ENCODE peak calls at places on chromosomes 4 and X, in four cellular contexts. One of them, this sample, is unnamed.

GRCh38 chr4:156169011-156169410 is 215.3 kb upstream of the CTSO start:
- DNase-seq in stomach: no peak
- DNase-seq in uterus: peak
- DNase-seq in NB4: peak
- DNase-seq in this sample: no peak

GRCh38 chr4:72984351-72984750 is 85.2 kb downstream of the COX18 start:
- DNase-seq in stomach: no peak
- DNase-seq in uterus: no peak
- DNase-seq in NB4: no peak
- DNase-seq in this sample: no peak

GRCh38 chr4:170988446-170988845 is 824.8 kb upstream of the GALNTL6 start:
- DNase-seq in stomach: no peak
- DNase-seq in uterus: no peak
- DNase-seq in NB4: no peak
- DNase-seq in this sample: no peak

GRCh38 chr4:7208509-7209451 is 16.4 kb downstream of the SORCS2 start:
- DNase-seq in stomach: no peak
- DNase-seq in uterus: no peak
- DNase-seq in NB4: no peak
- DNase-seq in this sample: no peak

GRCh38 chrX:119105826-119106225 is 21.8 kb downstream of the KIAA1210 start:
- DNase-seq in stomach: no peak
- DNase-seq in uterus: no peak
- DNase-seq in NB4: no peak
- DNase-seq in this sample: no peak

GRCh38 chr4:74109894-74110605 is 11.1 kb upstream of the CXCL2 start:
- DNase-seq in stomach: no peak
- DNase-seq in uterus: no peak
- DNase-seq in NB4: no peak
- DNase-seq in this sample: no peak

GRCh38 chr4:8697826-8698225 is 105.3 kb downstream of the CPZ start:
- DNase-seq in stomach: peak
- DNase-seq in uterus: no peak
- DNase-seq in NB4: no peak
- DNase-seq in this sample: peak

GRCh38 chrX:24732705-24733104 is 39.0 kb downstream of the POLA1 start:
- DNase-seq in stomach: no peak
- DNase-seq in uterus: no peak
- DNase-seq in NB4: no peak
- DNase-seq in this sample: no peak

GRCh38 chr4:151315212-151315886 is 10.1 kb downstream of the SH3D19 start:
- DNase-seq in stomach: no peak
- DNase-seq in uterus: no peak
- DNase-seq in NB4: no peak
- DNase-seq in this sample: no peak

GRCh38 chrX:68894513-68895338 is 65.9 kb downstream of the EFNB1 start:
- DNase-seq in stomach: peak
- DNase-seq in uterus: peak
- DNase-seq in NB4: peak
- DNase-seq in this sample: no peak

GRCh38 chr4:158496030-158496741 is 25.5 kb upstream of the RXFP1 start:
- DNase-seq in stomach: peak
- DNase-seq in uterus: peak
- DNase-seq in NB4: peak
- DNase-seq in this sample: no peak

GRCh38 chr4:6840062-6840976 is 57.8 kb downstream of the KIAA0232 start:
- DNase-seq in stomach: no peak
- DNase-seq in uterus: no peak
- DNase-seq in NB4: peak
- DNase-seq in this sample: no peak

GRCh38 chrX:101191217-101191750 is 28.3 kb upstream of the DRP2 start:
- DNase-seq in stomach: peak
- DNase-seq in uterus: peak
- DNase-seq in NB4: no peak
- DNase-seq in this sample: no peak

GRCh38 chr4:36111180-36111579 is 133.1 kb downstream of the ARAP2 start:
- DNase-seq in stomach: no peak
- DNase-seq in uterus: no peak
- DNase-seq in NB4: peak
- DNase-seq in this sample: no peak

GRCh38 chrX:149610511-149610910 is 15.4 kb upstream of the HSFX2 start:
- DNase-seq in stomach: no peak
- DNase-seq in uterus: no peak
- DNase-seq in NB4: no peak
- DNase-seq in this sample: no peak

GRCh38 chr4:74659576-74660411 is 134.5 kb downstream of the BTC start:
- DNase-seq in stomach: no peak
- DNase-seq in uterus: peak
- DNase-seq in NB4: peak
- DNase-seq in this sample: no peak

GRCh38 chr4:143399113-143399949 is 62.7 kb downstream of the GAB1 start:
- DNase-seq in stomach: no peak
- DNase-seq in uterus: no peak
- DNase-seq in NB4: peak
- DNase-seq in this sample: no peak

GRCh38 chr4:169060396-169061081 is 50.5 kb upstream of the CBR4 start:
- DNase-seq in stomach: no peak
- DNase-seq in uterus: no peak
- DNase-seq in NB4: no peak
- DNase-seq in this sample: no peak

GRCh38 chr4:156888762-156889161 is 82.8 kb downstream of the PDGFC start:
- DNase-seq in stomach: no peak
- DNase-seq in uterus: no peak
- DNase-seq in NB4: no peak
- DNase-seq in this sample: no peak

GRCh38 chr4:111323496-111323895 is 700.6 kb upstream of the PITX2 start:
- DNase-seq in stomach: no peak
- DNase-seq in uterus: no peak
- DNase-seq in NB4: no peak
- DNase-seq in this sample: no peak

GRCh38 chrX:148156986-148157385 is 175.8 kb downstream of the FMR1NB start:
- DNase-seq in stomach: no peak
- DNase-seq in uterus: no peak
- DNase-seq in NB4: no peak
- DNase-seq in this sample: no peak

GRCh38 chr4:122764808-122765189 is 32.3 kb downstream of the BBS12 start:
- DNase-seq in stomach: no peak
- DNase-seq in uterus: no peak
- DNase-seq in NB4: peak
- DNase-seq in this sample: no peak

GRCh38 chrX:30971761-30972603 is 82.9 kb upstream of the TAB3 start:
- DNase-seq in stomach: peak
- DNase-seq in uterus: no peak
- DNase-seq in NB4: peak
- DNase-seq in this sample: no peak

GRCh38 chr4:7171191-7171900 is 21.0 kb upstream of the SORCS2 start:
- DNase-seq in stomach: no peak
- DNase-seq in uterus: no peak
- DNase-seq in NB4: no peak
- DNase-seq in this sample: no peak

GRCh38 chr4:119906277-119906676 is 160.4 kb downstream of the MAD2L1 start:
- DNase-seq in stomach: no peak
- DNase-seq in uterus: no peak
- DNase-seq in NB4: no peak
- DNase-seq in this sample: no peak

GRCh38 chr4:27205994-27206393 is 345.4 kb downstream of the STIM2 start:
- DNase-seq in stomach: no peak
- DNase-seq in uterus: no peak
- DNase-seq in NB4: no peak
- DNase-seq in this sample: no peak

GRCh38 chrX:136863826-136864225 is 16.7 kb downstream of the RBMX start:
- DNase-seq in stomach: no peak
- DNase-seq in uterus: no peak
- DNase-seq in NB4: no peak
- DNase-seq in this sample: no peak

GRCh38 chr4:159487284-159487747 is 384.4 kb downstream of the RAPGEF2 start:
- DNase-seq in stomach: peak
- DNase-seq in uterus: no peak
- DNase-seq in NB4: peak
- DNase-seq in this sample: no peak

GRCh38 chr4:87716350-87717041 is 66.4 kb downstream of the DMP1 start:
- DNase-seq in stomach: no peak
- DNase-seq in uterus: peak
- DNase-seq in NB4: no peak
- DNase-seq in this sample: no peak

GRCh38 chr4:16225681-16225995 is 633 bp downstream of the TAPT1 start:
- DNase-seq in stomach: no peak
- DNase-seq in uterus: no peak
- DNase-seq in NB4: no peak
- DNase-seq in this sample: no peak

GRCh38 chrX:150757371-150757770 is 64.2 kb downstream of the MTMR1 start:
- DNase-seq in stomach: no peak
- DNase-seq in uterus: no peak
- DNase-seq in NB4: no peak
- DNase-seq in this sample: no peak

GRCh38 chr4:15451866-15452765 is 17.6 kb upstream of the CC2D2A start:
- DNase-seq in stomach: no peak
- DNase-seq in uterus: no peak
- DNase-seq in NB4: peak
- DNase-seq in this sample: no peak

GRCh38 chrX:78105944-78106650 is 2.0 kb downstream of the PGK1 start:
- DNase-seq in stomach: no peak
- DNase-seq in uterus: no peak
- DNase-seq in NB4: peak
- DNase-seq in this sample: no peak

GRCh38 chr4:51925307-51925706 is 82.4 kb downstream of the DCUN1D4 start:
- DNase-seq in stomach: no peak
- DNase-seq in uterus: no peak
- DNase-seq in NB4: no peak
- DNase-seq in this sample: no peak

GRCh38 chr4:52110171-52110570 is 59.1 kb downstream of the SPATA18 start:
- DNase-seq in stomach: no peak
- DNase-seq in uterus: no peak
- DNase-seq in NB4: no peak
- DNase-seq in this sample: no peak

GRCh38 chr4:8907596-8908205 is 36.1 kb upstream of the HMX1 start:
- DNase-seq in stomach: no peak
- DNase-seq in uterus: no peak
- DNase-seq in NB4: no peak
- DNase-seq in this sample: peak

GRCh38 chr4:182265881-182266280 is 22.7 kb downstream of the TENM3 start:
- DNase-seq in stomach: no peak
- DNase-seq in uterus: no peak
- DNase-seq in NB4: no peak
- DNase-seq in this sample: no peak
- TF ChIP-seq CTCF in stomach: no peak
- TF ChIP-seq CTCF in uterus: no peak
- TF ChIP-seq CTCF in NB4: peak
- TF ChIP-seq CTCF in this sample: no peak

GRCh38 chrX:51148848-51149247 is 183.8 kb upstream of the NUDT10 start:
- DNase-seq in stomach: no peak
- DNase-seq in uterus: no peak
- DNase-seq in NB4: peak
- DNase-seq in this sample: no peak
- TF ChIP-seq CTCF in stomach: no peak
- TF ChIP-seq CTCF in uterus: no peak
- TF ChIP-seq CTCF in NB4: no peak
- TF ChIP-seq CTCF in this sample: peak

DNA sequence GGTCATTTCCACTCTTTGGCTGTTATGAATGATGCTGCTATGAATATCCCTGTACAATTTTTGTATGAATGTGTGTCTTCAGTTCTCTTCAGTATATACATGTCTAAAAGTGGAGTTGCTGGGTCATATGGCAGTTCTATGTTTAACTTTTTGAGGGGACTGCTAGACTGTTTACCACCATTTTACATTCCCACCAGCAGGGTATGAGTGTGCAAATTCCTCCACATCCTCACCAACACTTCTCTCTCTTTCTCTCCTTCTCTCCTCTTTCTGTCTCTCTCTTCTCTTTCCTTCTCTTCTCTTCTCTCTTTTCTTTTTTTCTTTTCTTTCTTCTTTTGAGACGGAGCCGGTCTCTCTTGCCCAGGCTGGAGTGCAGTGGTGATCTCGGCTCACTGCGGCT is 7.8 kb downstream of the WWC2 start:
- DNase-seq in stomach: no peak
- DNase-seq in uterus: no peak
- DNase-seq in NB4: no peak
- DNase-seq in this sample: no peak
- TF ChIP-seq CTCF in stomach: no peak
- TF ChIP-seq CTCF in uterus: no peak
- TF ChIP-seq CTCF in NB4: no peak
- TF ChIP-seq CTCF in this sample: peak

GRCh38 chr4:2848449-2848848 is 4.8 kb downstream of the ADD1 start:
- DNase-seq in stomach: peak
- DNase-seq in uterus: no peak
- DNase-seq in NB4: no peak
- DNase-seq in this sample: no peak

GRCh38 chr4:2843909-2844584 is 403 bp downstream of the ADD1 start:
- DNase-seq in stomach: peak
- DNase-seq in uterus: peak
- DNase-seq in NB4: peak
- DNase-seq in this sample: no peak

GRCh38 chr4:2849267-2850140 is 5.9 kb downstream of the ADD1 start:
- DNase-seq in stomach: peak
- DNase-seq in uterus: no peak
- DNase-seq in NB4: no peak
- DNase-seq in this sample: no peak

GRCh38 chr4:2846172-2846571 is 2.5 kb downstream of the ADD1 start:
- DNase-seq in stomach: no peak
- DNase-seq in uterus: no peak
- DNase-seq in NB4: no peak
- DNase-seq in this sample: no peak

DNA sequence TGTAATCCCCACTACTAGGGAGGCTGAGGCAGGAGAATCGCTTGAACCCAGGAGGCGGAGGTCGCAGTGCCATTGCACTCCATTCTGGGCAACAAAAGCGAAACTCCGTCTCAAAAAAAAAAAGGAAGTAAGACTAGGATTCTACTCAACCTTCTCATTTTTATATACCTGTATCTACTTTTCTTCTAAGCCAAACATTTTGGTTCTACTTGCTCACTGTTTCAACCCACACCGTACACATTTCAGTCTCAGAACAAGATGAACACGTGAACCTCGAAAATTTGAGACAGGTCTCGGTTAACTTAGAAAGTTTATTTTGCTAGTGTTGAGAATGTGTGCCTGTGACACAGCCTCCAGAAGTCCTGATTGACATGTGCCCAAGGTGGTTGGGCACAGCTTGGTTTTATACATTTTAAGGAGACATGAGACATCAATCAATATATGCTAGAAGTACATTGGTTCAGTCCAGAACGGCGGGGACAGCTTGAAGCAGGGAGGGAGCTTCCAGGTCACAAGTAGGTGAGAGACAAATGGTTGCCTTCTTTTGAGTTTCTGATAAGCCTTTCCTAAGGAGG is 3.7 kb downstream of the ADD1 start:
- DNase-seq in stomach: no peak
- DNase-seq in uterus: no peak
- DNase-seq in NB4: no peak
- DNase-seq in this sample: no peak
- TF ChIP-seq CTCF in stomach: no peak
- TF ChIP-seq CTCF in uterus: no peak
- TF ChIP-seq CTCF in NB4: no peak
- TF ChIP-seq CTCF in this sample: no peak

This sample was measured in type B pancreatic cell.